ENCODE peak calls at places on chromosome 9, in five cellular contexts. One of them, this sample, is unnamed.

GRCh38 chr9:117034862-117035261 is 347.8 kb downstream of the TRIM32 start:
- DNase-seq in breast epithelium: no peak
- DNase-seq in naive thymus-derived CD4-positive, alpha-beta T cell: no peak
- DNase-seq in CD8-positive, alpha-beta T cell: no peak
- DNase-seq in Peyer's patch: no peak
- DNase-seq in this sample: peak; percentile 36

GRCh38 chr9:89746385-89747116 is 141.7 kb downstream of the GADD45G start:
- DNase-seq in breast epithelium: no peak
- DNase-seq in naive thymus-derived CD4-positive, alpha-beta T cell: no peak
- DNase-seq in CD8-positive, alpha-beta T cell: no peak
- DNase-seq in Peyer's patch: no peak
- DNase-seq in this sample: no peak

GRCh38 chr9:7967851-7968250 is 168.3 kb upstream of the DMAC1 start:
- DNase-seq in breast epithelium: no peak
- DNase-seq in naive thymus-derived CD4-positive, alpha-beta T cell: no peak
- DNase-seq in CD8-positive, alpha-beta T cell: no peak
- DNase-seq in Peyer's patch: no peak
- DNase-seq in this sample: no peak

GRCh38 chr9:89593776-89594427 is 10.9 kb upstream of the GADD45G start:
- DNase-seq in breast epithelium: peak; percentile 67
- DNase-seq in naive thymus-derived CD4-positive, alpha-beta T cell: peak; percentile 24
- DNase-seq in CD8-positive, alpha-beta T cell: peak; percentile 37
- DNase-seq in Peyer's patch: peak; percentile 83
- DNase-seq in this sample: peak; percentile 67

GRCh38 chr9:92175441-92175840 is 60.2 kb upstream of the SPTLC1 start:
- DNase-seq in breast epithelium: no peak
- DNase-seq in naive thymus-derived CD4-positive, alpha-beta T cell: no peak
- DNase-seq in CD8-positive, alpha-beta T cell: no peak
- DNase-seq in Peyer's patch: no peak
- DNase-seq in this sample: no peak

GRCh38 chr9:15977438-15977837 is 424.6 kb downstream of the CCDC171 start:
- DNase-seq in breast epithelium: no peak
- DNase-seq in naive thymus-derived CD4-positive, alpha-beta T cell: no peak
- DNase-seq in CD8-positive, alpha-beta T cell: no peak
- DNase-seq in Peyer's patch: no peak
- DNase-seq in this sample: no peak

GRCh38 chr9:7027996-7028395 is 270.2 kb downstream of the KDM4C start:
- DNase-seq in breast epithelium: no peak
- DNase-seq in naive thymus-derived CD4-positive, alpha-beta T cell: no peak
- DNase-seq in CD8-positive, alpha-beta T cell: no peak
- DNase-seq in Peyer's patch: no peak
- DNase-seq in this sample: no peak

GRCh38 chr9:68705636-68706578 is 867 bp downstream of the PIP5K1B start:
- DNase-seq in breast epithelium: no peak
- DNase-seq in naive thymus-derived CD4-positive, alpha-beta T cell: no peak
- DNase-seq in CD8-positive, alpha-beta T cell: no peak
- DNase-seq in Peyer's patch: peak; percentile 76
- DNase-seq in this sample: no peak

GRCh38 chr9:76403352-76403751 is 9.1 kb upstream of the RFK start:
- DNase-seq in breast epithelium: no peak
- DNase-seq in naive thymus-derived CD4-positive, alpha-beta T cell: peak; percentile 50
- DNase-seq in CD8-positive, alpha-beta T cell: no peak
- DNase-seq in Peyer's patch: no peak
- DNase-seq in this sample: peak; percentile 23

GRCh38 chr9:99823392-99824377 is 2.0 kb downstream of the NR4A3 start:
- DNase-seq in breast epithelium: no peak
- DNase-seq in naive thymus-derived CD4-positive, alpha-beta T cell: peak; percentile 21
- DNase-seq in CD8-positive, alpha-beta T cell: no peak
- DNase-seq in Peyer's patch: peak; percentile 56
- DNase-seq in this sample: no peak

GRCh38 chr9:30201024-30201423 is 2183.4 kb upstream of the ACO1 start:
- DNase-seq in breast epithelium: no peak
- DNase-seq in naive thymus-derived CD4-positive, alpha-beta T cell: no peak
- DNase-seq in CD8-positive, alpha-beta T cell: no peak
- DNase-seq in Peyer's patch: no peak
- DNase-seq in this sample: no peak

GRCh38 chr9:125466356-125466855 is 204.8 kb downstream of the GAPVD1 start:
- DNase-seq in breast epithelium: no peak
- DNase-seq in naive thymus-derived CD4-positive, alpha-beta T cell: no peak
- DNase-seq in CD8-positive, alpha-beta T cell: no peak
- DNase-seq in Peyer's patch: no peak
- DNase-seq in this sample: no peak

GRCh38 chr9:21684831-21685362 is 117.5 kb upstream of the MTAP start:
- DNase-seq in breast epithelium: no peak
- DNase-seq in naive thymus-derived CD4-positive, alpha-beta T cell: no peak
- DNase-seq in CD8-positive, alpha-beta T cell: no peak
- DNase-seq in Peyer's patch: no peak
- DNase-seq in this sample: no peak

GRCh38 chr9:93976973-93977372 is 21.8 kb upstream of the BARX1 start:
- DNase-seq in breast epithelium: no peak
- DNase-seq in naive thymus-derived CD4-positive, alpha-beta T cell: no peak
- DNase-seq in CD8-positive, alpha-beta T cell: no peak
- DNase-seq in Peyer's patch: no peak
- DNase-seq in this sample: no peak

GRCh38 chr9:109908459-109909390 is 128.7 kb downstream of the PALM2AKAP2 start:
- DNase-seq in breast epithelium: no peak
- DNase-seq in naive thymus-derived CD4-positive, alpha-beta T cell: no peak
- DNase-seq in CD8-positive, alpha-beta T cell: no peak
- DNase-seq in Peyer's patch: no peak
- DNase-seq in this sample: no peak

GRCh38 chr9:99085949-99086948 is 18.7 kb upstream of the TGFBR1 start:
- DNase-seq in breast epithelium: no peak
- DNase-seq in naive thymus-derived CD4-positive, alpha-beta T cell: no peak
- DNase-seq in CD8-positive, alpha-beta T cell: no peak
- DNase-seq in Peyer's patch: no peak
- DNase-seq in this sample: no peak

DNA sequence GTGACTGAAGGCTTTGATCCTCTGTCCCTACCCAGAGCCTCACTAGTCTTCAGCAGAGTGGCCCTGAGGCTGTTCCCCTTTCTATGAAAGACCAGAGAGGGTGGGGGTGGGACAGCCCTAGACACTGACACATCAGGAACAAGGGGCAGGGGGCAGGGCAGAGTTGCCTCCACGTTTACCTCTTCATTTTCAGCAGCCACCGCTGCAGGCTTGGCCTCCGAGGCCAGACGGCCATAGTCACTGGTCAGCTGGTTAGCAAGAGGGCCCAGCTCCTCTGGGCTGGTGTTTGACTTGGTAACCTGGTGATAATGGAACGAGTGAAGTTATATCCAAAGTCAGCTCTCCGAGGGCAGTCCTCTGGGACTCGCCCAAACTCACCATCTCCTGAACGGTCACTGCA is 15.6 kb upstream of the TPM2 start:
- DNase-seq in breast epithelium: no peak
- DNase-seq in naive thymus-derived CD4-positive, alpha-beta T cell: no peak
- DNase-seq in CD8-positive, alpha-beta T cell: no peak
- DNase-seq in Peyer's patch: no peak
- DNase-seq in this sample: no peak
- H3K36me3 ChIP-seq in breast epithelium: peaks cover 29% of the 10 kb centered on the region
- H3K36me3 ChIP-seq in naive thymus-derived CD4-positive, alpha-beta T cell: peaks cover 70% of the 10 kb centered on the region
- H3K36me3 ChIP-seq in CD8-positive, alpha-beta T cell: peaks cover 86% of the 10 kb centered on the region
- H3K36me3 ChIP-seq in Peyer's patch: no peaks in the 10 kb centered on the region
- H3K36me3 ChIP-seq in this sample: peaks cover 86% of the 10 kb centered on the region

DNA sequence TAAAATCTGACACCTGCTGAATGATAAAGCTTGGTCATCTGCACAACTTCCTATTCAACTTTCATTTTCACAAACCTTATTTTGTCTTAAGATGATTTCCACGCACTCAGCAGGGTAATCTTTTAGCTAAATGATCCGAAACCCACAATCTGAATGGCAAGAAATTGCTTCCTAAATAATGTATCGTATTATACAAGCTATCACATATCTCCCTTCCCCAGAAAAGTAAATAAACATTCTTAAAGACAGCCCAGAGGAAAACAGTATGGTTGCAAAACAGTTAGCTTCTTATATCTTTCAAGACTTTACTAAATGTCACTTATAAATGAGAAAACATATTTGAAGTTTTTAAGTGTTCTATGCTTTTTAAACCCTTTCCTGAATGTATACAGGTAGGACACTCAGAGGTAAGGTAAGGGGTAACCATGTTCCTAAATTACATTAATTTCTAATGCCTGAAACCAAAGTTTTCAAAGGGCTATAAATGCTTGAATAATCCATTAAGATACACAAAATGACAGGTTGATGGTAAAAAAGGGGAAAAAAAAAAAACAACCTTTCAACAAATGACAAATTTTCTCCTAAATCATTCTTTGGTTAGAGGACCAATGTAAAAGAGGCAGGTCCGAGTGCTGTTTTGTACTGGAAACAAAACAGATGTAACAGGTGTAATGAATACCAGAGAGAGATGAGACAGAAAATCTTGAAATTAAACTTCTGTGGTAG is 36.3 kb downstream of the ELAVL2 start:
- DNase-seq in breast epithelium: no peak
- DNase-seq in naive thymus-derived CD4-positive, alpha-beta T cell: no peak
- DNase-seq in CD8-positive, alpha-beta T cell: no peak
- DNase-seq in Peyer's patch: no peak
- DNase-seq in this sample: no peak
- H3K36me3 ChIP-seq in breast epithelium: no peaks in the 10 kb centered on the region
- H3K36me3 ChIP-seq in naive thymus-derived CD4-positive, alpha-beta T cell: no peaks in the 10 kb centered on the region
- H3K36me3 ChIP-seq in CD8-positive, alpha-beta T cell: no peaks in the 10 kb centered on the region
- H3K36me3 ChIP-seq in Peyer's patch: no peaks in the 10 kb centered on the region
- H3K36me3 ChIP-seq in this sample: no peaks in the 10 kb centered on the region

DNA sequence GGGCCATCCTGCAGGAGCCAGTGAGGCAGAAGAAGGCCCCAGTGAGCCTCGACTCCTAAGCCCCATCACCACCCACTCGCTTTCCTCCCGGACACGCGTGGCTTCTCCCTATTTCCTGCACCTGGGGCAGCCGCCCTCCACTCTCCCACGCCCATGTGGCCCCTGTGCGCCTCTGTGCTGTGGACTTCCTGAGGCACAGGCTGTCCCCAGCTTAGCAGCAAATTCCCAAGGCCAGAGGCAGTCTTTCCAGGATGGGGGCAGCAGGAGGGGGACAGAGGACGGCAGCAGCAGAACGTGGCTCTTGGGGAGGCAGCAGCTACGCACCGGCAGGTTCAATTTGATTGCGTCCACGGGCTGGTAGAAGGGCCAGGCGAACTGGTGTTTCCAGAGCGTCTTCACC is 14.9 kb downstream of the BRD3 start:
- DNase-seq in breast epithelium: no peak
- DNase-seq in naive thymus-derived CD4-positive, alpha-beta T cell: no peak
- DNase-seq in CD8-positive, alpha-beta T cell: no peak
- DNase-seq in Peyer's patch: no peak
- DNase-seq in this sample: no peak
- H3K36me3 ChIP-seq in breast epithelium: peaks cover 8% of the 10 kb centered on the region
- H3K36me3 ChIP-seq in naive thymus-derived CD4-positive, alpha-beta T cell: no peaks in the 10 kb centered on the region
- H3K36me3 ChIP-seq in CD8-positive, alpha-beta T cell: peaks cover 31% of the 10 kb centered on the region
- H3K36me3 ChIP-seq in Peyer's patch: no peaks in the 10 kb centered on the region
- H3K36me3 ChIP-seq in this sample: peaks cover 67% of the 10 kb centered on the region

GRCh38 chr9:136516191-136516654 is 29.6 kb downstream of the NOTCH1 start:
- DNase-seq in breast epithelium: no peak
- DNase-seq in naive thymus-derived CD4-positive, alpha-beta T cell: no peak
- DNase-seq in CD8-positive, alpha-beta T cell: no peak
- DNase-seq in Peyer's patch: no peak
- DNase-seq in this sample: no peak
- H3K36me3 ChIP-seq in breast epithelium: no peaks in the 10 kb centered on the region
- H3K36me3 ChIP-seq in naive thymus-derived CD4-positive, alpha-beta T cell: no peaks in the 10 kb centered on the region
- H3K36me3 ChIP-seq in CD8-positive, alpha-beta T cell: peaks cover 32% of the 10 kb centered on the region
- H3K36me3 ChIP-seq in Peyer's patch: no peaks in the 10 kb centered on the region
- H3K36me3 ChIP-seq in this sample: peaks cover 99% of the 10 kb centered on the region

DNA sequence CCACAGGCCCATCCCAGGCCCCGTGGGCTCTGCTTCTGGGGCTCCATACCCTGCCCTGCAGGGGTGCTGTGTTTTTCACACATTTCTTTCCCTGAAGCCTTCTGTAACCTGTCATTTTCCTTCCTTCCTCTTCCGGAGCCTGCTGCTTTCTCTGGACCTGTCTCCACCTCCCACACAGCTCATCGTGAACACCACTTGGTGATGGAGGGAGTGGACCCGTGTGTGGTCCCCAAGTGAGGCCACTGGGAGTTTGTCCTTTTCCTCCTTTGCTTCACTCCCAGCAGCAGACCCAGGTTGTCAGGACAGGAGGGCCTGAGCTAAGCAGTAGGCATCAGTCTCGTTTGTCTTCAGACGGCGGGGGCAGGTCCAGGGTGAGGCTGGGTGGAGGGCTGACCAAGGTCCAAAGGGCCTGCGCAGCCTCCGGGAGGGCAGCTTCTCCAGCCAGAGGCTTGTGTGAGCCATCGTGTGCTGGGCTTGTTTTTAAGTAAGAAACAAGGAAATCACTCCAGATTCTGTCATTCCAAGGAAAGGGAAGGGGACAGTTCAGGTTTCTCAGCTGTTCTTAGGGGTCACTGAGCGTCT is 5.8 kb upstream of the POMT1 start:
- DNase-seq in breast epithelium: no peak
- DNase-seq in naive thymus-derived CD4-positive, alpha-beta T cell: no peak
- DNase-seq in CD8-positive, alpha-beta T cell: no peak
- DNase-seq in Peyer's patch: peak; percentile 82
- DNase-seq in this sample: no peak
- H3K36me3 ChIP-seq in breast epithelium: peaks cover 22% of the 10 kb centered on the region
- H3K36me3 ChIP-seq in naive thymus-derived CD4-positive, alpha-beta T cell: peaks cover 19% of the 10 kb centered on the region
- H3K36me3 ChIP-seq in CD8-positive, alpha-beta T cell: peaks cover 55% of the 10 kb centered on the region
- H3K36me3 ChIP-seq in Peyer's patch: no peaks in the 10 kb centered on the region
- H3K36me3 ChIP-seq in this sample: peaks cover 83% of the 10 kb centered on the region

GRCh38 chr9:128168731-128169308 is 8.8 kb downstream of the BBLN start:
- DNase-seq in breast epithelium: no peak
- DNase-seq in naive thymus-derived CD4-positive, alpha-beta T cell: no peak
- DNase-seq in CD8-positive, alpha-beta T cell: no peak
- DNase-seq in Peyer's patch: no peak
- DNase-seq in this sample: no peak
- H3K36me3 ChIP-seq in breast epithelium: peaks cover 4% of the 10 kb centered on the region
- H3K36me3 ChIP-seq in naive thymus-derived CD4-positive, alpha-beta T cell: no peaks in the 10 kb centered on the region
- H3K36me3 ChIP-seq in CD8-positive, alpha-beta T cell: peaks cover 31% of the 10 kb centered on the region
- H3K36me3 ChIP-seq in Peyer's patch: no peaks in the 10 kb centered on the region
- H3K36me3 ChIP-seq in this sample: peaks cover 53% of the 10 kb centered on the region

DNA sequence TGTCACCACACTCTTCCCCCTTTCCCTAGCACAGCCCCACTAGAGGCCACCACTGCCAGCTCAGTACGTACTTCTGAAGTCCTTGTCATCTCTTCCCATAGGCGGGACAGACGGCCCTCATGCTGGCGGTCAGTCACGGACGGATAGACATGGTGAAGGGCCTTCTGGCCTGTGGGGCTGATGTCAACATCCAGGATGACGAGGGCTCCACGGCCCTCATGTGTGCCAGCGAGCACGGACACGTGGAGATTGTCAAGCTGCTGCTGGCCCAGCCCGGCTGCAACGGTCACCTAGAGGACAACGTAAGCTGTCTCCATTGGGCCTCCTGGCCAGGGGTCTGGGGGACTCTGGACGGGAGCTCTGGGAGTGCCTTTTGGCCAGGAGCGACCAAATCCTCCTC is 99.4 kb upstream of the DMRT1 start:
- DNase-seq in breast epithelium: no peak
- DNase-seq in naive thymus-derived CD4-positive, alpha-beta T cell: no peak
- DNase-seq in CD8-positive, alpha-beta T cell: no peak
- DNase-seq in Peyer's patch: no peak
- DNase-seq in this sample: no peak
- H3K36me3 ChIP-seq in breast epithelium: no peaks in the 10 kb centered on the region
- H3K36me3 ChIP-seq in naive thymus-derived CD4-positive, alpha-beta T cell: no peaks in the 10 kb centered on the region
- H3K36me3 ChIP-seq in CD8-positive, alpha-beta T cell: peaks cover 3% of the 10 kb centered on the region
- H3K36me3 ChIP-seq in Peyer's patch: no peaks in the 10 kb centered on the region
- H3K36me3 ChIP-seq in this sample: no peaks in the 10 kb centered on the region

DNA sequence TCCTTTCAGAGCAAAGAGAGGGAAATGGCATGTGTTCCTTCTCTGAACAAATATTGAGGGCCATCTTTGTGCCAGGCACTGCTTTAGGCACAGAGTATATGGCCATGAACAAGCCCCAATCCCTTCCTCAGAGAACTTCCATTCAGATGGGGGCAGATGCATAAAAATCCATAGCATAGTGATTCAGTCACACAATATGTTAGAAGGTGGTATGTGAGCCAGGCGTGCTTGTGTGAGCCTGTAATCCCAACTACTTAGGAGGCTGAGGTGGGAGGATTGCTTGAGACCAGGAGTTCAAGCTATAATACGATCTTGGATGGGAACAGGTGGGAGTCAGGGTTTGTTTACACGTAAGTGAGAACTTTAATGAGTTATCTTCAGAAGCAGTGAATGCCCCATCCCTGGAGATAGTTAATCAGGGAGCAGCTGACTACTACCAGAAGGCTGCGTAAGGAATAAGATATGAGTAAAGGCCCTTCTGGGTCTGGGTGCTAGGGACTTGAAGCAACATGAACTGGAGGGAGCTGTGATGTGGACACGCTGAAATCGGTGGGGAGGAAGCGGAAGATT is 27.1 kb downstream of the NANS start:
- DNase-seq in breast epithelium: no peak
- DNase-seq in naive thymus-derived CD4-positive, alpha-beta T cell: no peak
- DNase-seq in CD8-positive, alpha-beta T cell: no peak
- DNase-seq in Peyer's patch: no peak
- DNase-seq in this sample: no peak
- H3K36me3 ChIP-seq in breast epithelium: no peaks in the 10 kb centered on the region
- H3K36me3 ChIP-seq in naive thymus-derived CD4-positive, alpha-beta T cell: peaks cover 13% of the 10 kb centered on the region
- H3K36me3 ChIP-seq in CD8-positive, alpha-beta T cell: peaks cover 27% of the 10 kb centered on the region
- H3K36me3 ChIP-seq in Peyer's patch: no peaks in the 10 kb centered on the region
- H3K36me3 ChIP-seq in this sample: peaks cover 79% of the 10 kb centered on the region